ENCODE peak calls at places on chromosomes 11 and 22, in nine cellular contexts. Y, R, G, W, V, L, B, D and K are unnamed samples.
A peak's percentile ranks its signal among the peaks of the same experiment; 100 is the strongest.

GRCh38 chr11:119590651-119591308 is 138.2 kb downstream of the NECTIN1 start:
- DNase-seq in Y (peak; percentile 10), R (no peak), G (peak; percentile 10), W (no peak), V (peak; percentile 70), L (no peak), B (no peak), D (no peak), K (no peak)

GRCh38 chr22:38398609-38399401 is 56.2 kb downstream of the KCNJ4 start:
- DNase-seq in Y (peak; percentile 80), R (peak; percentile 69), G (peak; percentile 49), W (peak; percentile 74), V (peak; percentile 81), L (peak; percentile 96), B (peak; percentile 63), D (peak; percentile 91), K (no peak)

GRCh38 chr11:116733959-116734517 is 38.7 kb downstream of the BUD13 start:
- DNase-seq in Y (no peak), R (no peak), G (no peak), W (no peak), V (no peak), L (no peak), B (no peak), D (no peak), K (no peak)

GRCh38 chr11:12204506-12204905 is 94.1 kb downstream of the MICAL2 start:
- DNase-seq in Y (no peak), R (no peak), G (no peak), W (no peak), V (no peak), L (no peak), B (no peak), D (no peak), K (no peak)

GRCh38 chr22:22074634-22075381 is 92.2 kb upstream of the TOP3B start:
- DNase-seq in Y (no peak), R (no peak), G (no peak), W (no peak), V (no peak), L (no peak), B (no peak), D (no peak), K (no peak)

GRCh38 chr11:3046641-3047040 is 10.6 kb downstream of the CARS1 start:
- DNase-seq in Y (no peak), R (no peak), G (no peak), W (no peak), V (no peak), L (no peak), B (no peak), D (no peak), K (no peak)

GRCh38 chr11:9530901-9531625 is 42.4 kb upstream of the WEE1 start:
- DNase-seq in Y (no peak), R (no peak), G (no peak), W (no peak), V (no peak), L (no peak), B (no peak), D (no peak), K (no peak)

GRCh38 chr11:70742553-70743291 is 344.4 kb downstream of the CTTN start:
- DNase-seq in Y (no peak), R (no peak), G (no peak), W (no peak), V (peak; percentile 91), L (no peak), B (no peak), D (no peak), K (no peak)

GRCh38 chr11:123904932-123905331 is 3.0 kb downstream of the OR8D4 start:
- DNase-seq in Y (no peak), R (no peak), G (no peak), W (no peak), V (no peak), L (no peak), B (no peak), D (no peak), K (no peak)

GRCh38 chr11:16737860-16738197 is 618 bp upstream of the C11orf58 start:
- DNase-seq in Y (no peak), R (no peak), G (no peak), W (no peak), V (peak; percentile 18), L (peak; percentile 16), B (no peak), D (no peak), K (no peak)

GRCh38 chr11:46718155-46719019 is 626 bp upstream of the F2 start:
- DNase-seq in Y (no peak), R (no peak), G (peak; percentile 82), W (no peak), V (no peak), L (no peak), B (peak; percentile 6), D (no peak), K (no peak)

GRCh38 chr11:126310992-126311310 is 7.1 kb downstream of the DCPS start:
- DNase-seq in Y (no peak), R (no peak), G (no peak), W (no peak), V (no peak), L (no peak), B (no peak), D (no peak), K (no peak)

GRCh38 chr11:73396985-73397384 is 20.8 kb downstream of the RELT start:
- DNase-seq in Y (no peak), R (no peak), G (no peak), W (no peak), V (no peak), L (no peak), B (no peak), D (no peak), K (no peak)

GRCh38 chr11:134730596-134731538 is 318.8 kb upstream of the B3GAT1 start:
- DNase-seq in Y (no peak), R (no peak), G (no peak), W (no peak), V (no peak), L (no peak), B (no peak), D (no peak), K (no peak)

GRCh38 chr11:15944460-15944859 is 411.9 kb downstream of the SOX6 start:
- DNase-seq in Y (peak; percentile 34), R (no peak), G (no peak), W (no peak), V (peak; percentile 39), L (no peak), B (no peak), D (no peak), K (no peak)

GRCh38 chr11:578276-579035 is 2.2 kb downstream of the PHRF1 start:
- DNase-seq in Y (no peak), R (no peak), G (no peak), W (no peak), V (no peak), L (no peak), B (no peak), D (no peak), K (no peak)

GRCh38 chr11:117239295-117239694 is 6.8 kb downstream of the RNF214 start:
- DNase-seq in Y (peak; percentile 29), R (no peak), G (no peak), W (no peak), V (no peak), L (peak; percentile 89), B (no peak), D (no peak), K (peak; percentile 92)

GRCh38 chr11:69864589-69864929 is 45.3 kb upstream of the FGF3 start:
- DNase-seq in Y (no peak), R (no peak), G (no peak), W (no peak), V (no peak), L (no peak), B (no peak), D (no peak), K (no peak)

GRCh38 chr11:99325807-99326206 is 305.1 kb downstream of the CNTN5 start:
- DNase-seq in Y (peak; percentile 16), R (no peak), G (no peak), W (no peak), V (no peak), L (peak; percentile 84), B (no peak), D (no peak), K (peak; percentile 23)

GRCh38 chr11:105181100-105181499 is 41.5 kb upstream of the CARD18 start:
- DNase-seq in Y (peak; percentile 57), R (no peak), G (no peak), W (no peak), V (no peak), L (peak; percentile 33), B (peak; percentile 6), D (no peak), K (no peak)

GRCh38 chr11:96271777-96272176 is 71.2 kb downstream of the MAML2 start:
- DNase-seq in Y (no peak), R (no peak), G (no peak), W (no peak), V (no peak), L (no peak), B (no peak), D (no peak), K (no peak)

GRCh38 chr11:86241956-86242525 is 2.5 kb upstream of the EED start:
- DNase-seq in Y (no peak), R (no peak), G (no peak), W (no peak), V (no peak), L (no peak), B (no peak), D (no peak), K (no peak)

GRCh38 chr11:61173456-61173855 is 12.2 kb upstream of the VPS37C start:
- DNase-seq in Y (peak; percentile 61), R (no peak), G (no peak), W (no peak), V (peak; percentile 1), L (peak; percentile 58), B (peak; percentile 40), D (no peak), K (no peak)

GRCh38 chr11:18111005-18111404 is 5.1 kb upstream of the SAAL1 start:
- DNase-seq in Y (no peak), R (no peak), G (no peak), W (no peak), V (peak; percentile 23), L (peak; percentile 11), B (no peak), D (no peak), K (no peak)

GRCh38 chr11:114060402-114061052 is 1.0 kb downstream of the ZBTB16 start:
- DNase-seq in Y (no peak), R (no peak), G (peak; percentile 60), W (no peak), V (peak; percentile 41), L (peak; percentile 61), B (no peak), D (peak; percentile 59), K (no peak)

GRCh38 chr11:19087658-19088057 is 27.1 kb upstream of the MRGPRX2 start:
- DNase-seq in Y (no peak), R (no peak), G (no peak), W (no peak), V (no peak), L (peak; percentile 69), B (no peak), D (no peak), K (peak; percentile 46)

GRCh38 chr11:129853508-129854228 is 38.0 kb downstream of the TMEM45B start:
- DNase-seq in Y (no peak), R (peak; percentile 17), G (peak; percentile 91), W (no peak), V (no peak), L (no peak), B (peak; percentile 87), D (peak; percentile 22), K (no peak)

GRCh38 chr11:3841426-3842304 is 906 bp upstream of the RHOG start:
- DNase-seq in Y (peak; percentile 86), R (peak; percentile 92), G (peak; percentile 65), W (peak; percentile 69), V (peak; percentile 80), L (peak; percentile 92), B (peak; percentile 66), D (peak; percentile 87), K (no peak)

GRCh38 chr11:108648528-108648885 is 16.4 kb upstream of the DDX10 start:
- DNase-seq in Y (no peak), R (no peak), G (no peak), W (no peak), V (no peak), L (no peak), B (no peak), D (no peak), K (no peak)